ENCODE peak calls at places on chromosomes 11 and 22, in five cellular contexts. U is fibroblast of lung, V is OCI-LY7, I is H1, X is endothelial cell of umbilical vein. D is an unnamed sample.
A peak's percentile ranks its signal among the peaks of the same experiment; 100 is the strongest.

GRCh38 chr22:29128891-29129643 is 56.2 kb downstream of the KREMEN1 start:
- DNase-seq in U (no peak), V (no peak), I (no peak), X (no peak), D (peak; percentile 54)

GRCh38 chr22:47571616-47572015 is 809.2 kb downstream of the TBC1D22A start:
- DNase-seq in U (no peak), V (no peak), I (no peak), X (no peak), D (no peak)

GRCh38 chr11:47889714-47890441 is 41.7 kb upstream of the NUP160 start:
- DNase-seq in U (no peak), V (no peak), I (no peak), X (peak; percentile 88), D (no peak)

GRCh38 chr11:97993565-97993964 is 1027.2 kb upstream of the CNTN5 start:
- DNase-seq in U (no peak), V (no peak), I (no peak), X (no peak), D (no peak)

GRCh38 chr11:117826360-117826635 is 1.8 kb upstream of the FXYD2 start:
- DNase-seq in U (peak; percentile 31), V (no peak), I (no peak), X (no peak), D (no peak)

GRCh38 chr11:78231962-78232459 is 43.3 kb downstream of the USP35 start:
- DNase-seq in U (peak; percentile 80), V (no peak), I (no peak), X (no peak), D (peak; percentile 87)

GRCh38 chr11:62796281-62796680 is 4.5 kb upstream of the TMEM223 start:
- DNase-seq in U (no peak), V (no peak), I (no peak), X (no peak), D (no peak)

GRCh38 chr11:66592457-66593302 is at the start of the genes CCDC87 and CCS:
- DNase-seq in U (peak; percentile 95), V (peak; percentile 97), I (peak; percentile 98), X (peak; percentile 97), D (peak; percentile 76)

GRCh38 chr11:119728226-119728626 is 774 bp downstream of the NECTIN1 start:
- DNase-seq in U (no peak), V (peak; percentile 14), I (no peak), X (peak; percentile 14), D (no peak)

GRCh38 chr22:27685515-27685914 is 116.0 kb downstream of the MN1 start:
- DNase-seq in U (no peak), V (no peak), I (no peak), X (no peak), D (no peak)

GRCh38 chr11:120536091-120536796 is 24.7 kb downstream of the GRIK4 start:
- DNase-seq in U (no peak), V (no peak), I (no peak), X (no peak), D (no peak)

GRCh38 chr11:2766166-2766565 is 66.4 kb upstream of the KCNQ1OT1 start:
- DNase-seq in U (no peak), V (no peak), I (no peak), X (no peak), D (no peak)

GRCh38 chr11:109644158-109644557 is 222.2 kb downstream of the C11orf87 start:
- DNase-seq in U (no peak), V (no peak), I (no peak), X (no peak), D (no peak)

GRCh38 chr11:43268161-43268560 is 43.6 kb upstream of the API5 start:
- DNase-seq in U (no peak), V (no peak), I (no peak), X (no peak), D (no peak)

GRCh38 chr22:38452373-38453064 is 2.5 kb downstream of the KCNJ4 start:
- DNase-seq in U (peak; percentile 35), V (no peak), I (no peak), X (no peak), D (peak; percentile 27)

GRCh38 chr22:29470159-29470855 is 9.7 kb upstream of the NEFH start:
- DNase-seq in U (peak; percentile 50), V (peak; percentile 81), I (peak; percentile 99), X (peak; percentile 26), D (no peak)

DNA sequence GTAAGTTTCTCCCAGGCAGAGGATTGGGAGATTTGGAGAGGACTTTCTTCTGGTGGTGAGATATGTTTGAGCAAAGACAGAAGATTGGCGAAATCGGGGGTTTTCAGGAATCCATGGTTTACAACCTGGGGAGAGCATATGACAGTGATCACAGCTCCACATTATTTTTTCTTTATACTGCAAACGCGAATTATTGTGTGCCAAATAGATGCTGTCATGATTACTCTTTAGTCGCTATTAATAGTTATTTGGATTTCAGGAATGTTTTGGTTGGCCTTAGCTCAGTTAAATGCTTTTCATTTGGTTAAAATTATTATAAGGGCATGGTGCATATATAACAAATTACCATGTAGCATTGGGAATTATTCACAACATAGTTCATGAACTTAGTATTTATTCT is 15.2 kb downstream of the ATXN10 start:
- DNase-seq in U (peak; percentile 45), V (no peak), I (no peak), X (no peak), D (peak; percentile 77)
- H4K20me1 ChIP-seq in U (no peaks in the 10 kb centered on the region), V (peaks cover 36% of the 10 kb centered on the region), I (peaks cover 18% of the 10 kb centered on the region), X (peaks cover 50% of the 10 kb centered on the region), D (peaks cover 43% of the 10 kb centered on the region)

GRCh38 chr11:100757636-100758035 is 70.5 kb downstream of the ARHGAP42 start:
- DNase-seq in U (no peak), V (no peak), I (no peak), X (no peak), D (no peak)

GRCh38 chr11:100753562-100753961 is 66.5 kb downstream of the ARHGAP42 start:
- DNase-seq in U (no peak), V (no peak), I (no peak), X (no peak), D (no peak)

GRCh38 chr11:100756556-100756955 is 69.5 kb downstream of the ARHGAP42 start:
- DNase-seq in U (no peak), V (no peak), I (no peak), X (no peak), D (no peak)

GRCh38 chr11:100752371-100753073 is 65.4 kb downstream of the ARHGAP42 start:
- DNase-seq in U (no peak), V (no peak), I (no peak), X (no peak), D (no peak)

DNA sequence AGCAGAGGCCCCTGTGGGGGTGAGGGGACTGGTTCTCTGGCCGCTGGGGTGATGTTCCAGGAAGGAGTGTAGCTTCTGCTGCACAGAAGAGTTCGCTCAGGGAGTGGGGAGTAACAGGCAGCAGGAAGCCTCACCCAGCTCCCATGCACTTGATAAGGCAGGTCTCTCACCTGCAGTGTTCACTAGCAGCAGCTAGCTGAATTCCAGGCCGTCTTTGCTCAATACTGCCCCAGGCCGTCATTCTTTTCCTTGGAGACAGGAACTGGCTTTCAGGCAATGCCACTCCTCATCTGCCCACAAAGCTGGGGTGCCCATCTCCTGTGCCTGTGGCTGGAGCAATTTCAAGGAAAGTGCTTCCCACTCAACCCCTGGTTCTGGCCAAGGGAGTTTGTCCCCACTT is 66.1 kb downstream of the ARHGAP42 start:
- DNase-seq in U (no peak), V (no peak), I (peak; percentile 61), X (no peak), D (no peak)
- TF ChIP-seq CTCF in U (no peak), V (no peak), I (no peak), X (no peak), D (no peak)

GRCh38 chr11:947744-948143 is 22.1 kb downstream of the AP2A2 start:
- DNase-seq in U (no peak), V (no peak), I (no peak), X (no peak), D (no peak)

GRCh38 chr11:945986-946385 is 20.3 kb downstream of the AP2A2 start:
- DNase-seq in U (peak; percentile 28), V (no peak), I (no peak), X (no peak), D (peak; percentile 47)

GRCh38 chr11:940496-941135 is 14.9 kb downstream of the AP2A2 start:
- DNase-seq in U (no peak), V (no peak), I (no peak), X (peak; percentile 76), D (no peak)

GRCh38 chr11:942853-943252 is 17.2 kb downstream of the AP2A2 start:
- DNase-seq in U (peak; percentile 80), V (no peak), I (no peak), X (no peak), D (peak; percentile 76)

GRCh38 chr11:944711-945470 is 19.2 kb downstream of the AP2A2 start:
- DNase-seq in U (peak; percentile 62), V (no peak), I (peak; percentile 72), X (no peak), D (peak; percentile 54)
- H3K4me3 ChIP-seq in U (no peak overlapping the region), V (no peak overlapping the region), I (peak overlapping the region; percentile 15), X (no peak overlapping the region), D (no peak overlapping the region)

DNA sequence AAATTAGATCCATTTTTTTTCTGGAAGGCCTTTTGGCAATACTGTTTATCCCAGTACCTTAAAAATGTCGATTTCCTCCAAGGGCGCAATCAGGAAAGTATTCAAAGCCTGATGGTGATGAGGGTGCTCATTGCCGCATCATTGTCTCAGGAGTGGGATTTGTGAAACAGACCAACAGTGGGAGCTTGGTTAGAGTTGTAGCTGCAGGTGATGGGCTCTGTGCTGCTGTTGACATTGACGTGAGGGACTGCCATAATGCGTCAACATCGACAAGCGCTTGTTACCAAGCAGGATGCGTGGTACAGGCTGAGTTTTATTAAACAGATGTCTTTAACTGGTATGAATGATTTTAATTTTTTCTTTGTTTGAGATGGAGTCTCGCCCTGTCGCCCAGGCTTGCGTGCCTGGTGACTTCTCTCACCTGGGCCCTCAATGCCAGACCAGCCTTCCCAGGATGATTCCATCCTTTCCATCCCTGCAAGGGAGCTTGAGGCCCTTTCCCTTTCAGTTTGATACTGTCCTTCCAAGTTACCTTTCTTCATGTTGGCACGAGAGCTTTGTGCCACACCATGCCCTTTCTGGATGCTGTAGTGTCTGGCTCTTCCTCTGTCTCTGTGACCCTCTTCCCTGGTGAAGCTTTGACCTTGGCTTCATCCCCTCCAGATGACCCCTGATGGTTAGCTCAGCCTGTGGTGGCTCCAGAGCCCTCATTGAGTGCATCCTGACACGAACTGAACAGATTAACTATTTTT is 10.6 kb downstream of the MED15 start:
- DNase-seq in U (no peak), V (no peak), I (no peak), X (no peak), D (no peak)
- H4K20me1 ChIP-seq in U (peaks cover 3% of the 10 kb centered on the region), V (peaks cover 6% of the 10 kb centered on the region), I (peaks cover 22% of the 10 kb centered on the region), X (peaks cover 7% of the 10 kb centered on the region), D (peaks cover 88% of the 10 kb centered on the region)

DNA sequence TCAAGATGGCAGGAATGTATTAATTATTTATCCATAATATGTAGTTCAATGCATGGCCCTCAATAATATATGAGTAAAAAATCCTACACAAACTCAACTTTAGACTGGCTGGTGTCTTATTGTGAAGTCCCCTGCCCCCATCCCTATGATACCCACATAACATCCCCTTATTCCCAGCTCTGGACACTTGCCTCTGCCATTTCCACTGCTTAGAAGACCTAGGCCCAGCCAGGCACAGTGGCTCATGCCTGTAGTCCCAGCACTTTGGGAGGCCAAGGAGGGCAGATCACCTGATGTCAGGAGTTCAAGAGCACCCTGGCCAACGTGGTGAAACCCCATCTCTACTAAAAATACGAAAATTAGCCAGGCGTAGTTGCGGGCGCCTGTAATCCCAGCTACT is 84.4 kb downstream of the BDNF start:
- DNase-seq in U (no peak), V (no peak), I (no peak), X (no peak), D (no peak)
- TF ChIP-seq CTCF in U (no peak), V (no peak), I (no peak), X (no peak), D (no peak)